ENCODE peak calls at places on chromosomes 2 and 18, in seven cellular contexts. One of them, this sample, is unnamed.

GRCh38 chr2:157837851-157838441 is 38.2 kb downstream of the ACVR1 start:
- DNase-seq in amygdala: peak; percentile 18
- DNase-seq in uterus: no peak
- DNase-seq in A172: no peak
- DNase-seq in breast epithelium: no peak
- DNase-seq in GM03348: peak; percentile 43
- DNase-seq in WTC11: no peak
- DNase-seq in this sample: peak; percentile 97

GRCh38 chr18:41227993-41228392 is 727.0 kb upstream of the PIK3C3 start:
- DNase-seq in amygdala: no peak
- DNase-seq in breast epithelium: no peak
- DNase-seq in uterus: no peak
- DNase-seq in A172: no peak
- DNase-seq in WTC11: no peak
- DNase-seq in GM03348: no peak
- DNase-seq in this sample: no peak

GRCh38 chr18:77119101-77119850 is 13.3 kb downstream of the MBP start:
- DNase-seq in uterus: peak; percentile 14
- DNase-seq in A172: no peak
- DNase-seq in WTC11: no peak
- DNase-seq in breast epithelium: no peak
- DNase-seq in amygdala: no peak
- DNase-seq in GM03348: no peak
- DNase-seq in this sample: no peak

GRCh38 chr18:31205273-31205672 is 42.6 kb upstream of the DSC1 start:
- DNase-seq in uterus: no peak
- DNase-seq in breast epithelium: no peak
- DNase-seq in GM03348: no peak
- DNase-seq in A172: no peak
- DNase-seq in amygdala: no peak
- DNase-seq in WTC11: no peak
- DNase-seq in this sample: no peak

GRCh38 chr2:148362144-148362796 is 282.3 kb upstream of the EPC2 start:
- DNase-seq in WTC11: peak; percentile 33
- DNase-seq in GM03348: no peak
- DNase-seq in A172: no peak
- DNase-seq in breast epithelium: no peak
- DNase-seq in uterus: no peak
- DNase-seq in amygdala: no peak
- DNase-seq in this sample: no peak

GRCh38 chr2:595831-596592 is 81.2 kb downstream of the TMEM18 start:
- DNase-seq in breast epithelium: no peak
- DNase-seq in WTC11: no peak
- DNase-seq in amygdala: no peak
- DNase-seq in uterus: no peak
- DNase-seq in GM03348: no peak
- DNase-seq in A172: no peak
- DNase-seq in this sample: no peak

GRCh38 chr2:159290289-159290907 is 3.9 kb upstream of the WDSUB1 start:
- DNase-seq in uterus: no peak
- DNase-seq in A172: peak; percentile 16
- DNase-seq in breast epithelium: no peak
- DNase-seq in GM03348: peak; percentile 82
- DNase-seq in WTC11: no peak
- DNase-seq in amygdala: no peak
- DNase-seq in this sample: peak; percentile 70

GRCh38 chr18:12246849-12247808 is 7.0 kb upstream of the CIDEA start:
- DNase-seq in uterus: no peak
- DNase-seq in A172: no peak
- DNase-seq in WTC11: peak; percentile 78
- DNase-seq in amygdala: no peak
- DNase-seq in GM03348: no peak
- DNase-seq in breast epithelium: no peak
- DNase-seq in this sample: no peak

GRCh38 chr2:157307021-157307420 is 18.6 kb downstream of the ERMN start:
- DNase-seq in A172: peak; percentile 6
- DNase-seq in WTC11: no peak
- DNase-seq in uterus: no peak
- DNase-seq in GM03348: peak; percentile 30
- DNase-seq in amygdala: no peak
- DNase-seq in breast epithelium: no peak
- DNase-seq in this sample: no peak

GRCh38 chr2:86072271-86072858 is 33.3 kb downstream of the POLR1A start:
- DNase-seq in amygdala: peak; percentile 37
- DNase-seq in GM03348: peak; percentile 33
- DNase-seq in breast epithelium: peak; percentile 80
- DNase-seq in WTC11: no peak
- DNase-seq in uterus: peak; percentile 51
- DNase-seq in A172: peak; percentile 20
- DNase-seq in this sample: peak; percentile 54

GRCh38 chr2:239227661-239228371 is 173.0 kb downstream of the HDAC4 start:
- DNase-seq in WTC11: no peak
- DNase-seq in amygdala: no peak
- DNase-seq in GM03348: peak; percentile 56
- DNase-seq in breast epithelium: no peak
- DNase-seq in uterus: no peak
- DNase-seq in A172: peak; percentile 24
- DNase-seq in this sample: peak; percentile 98

GRCh38 chr18:75070625-75071483 is 138.1 kb downstream of the PTGR3 start:
- DNase-seq in uterus: no peak
- DNase-seq in breast epithelium: peak; percentile 30
- DNase-seq in amygdala: no peak
- DNase-seq in WTC11: no peak
- DNase-seq in GM03348: peak; percentile 70
- DNase-seq in A172: peak; percentile 76
- DNase-seq in this sample: peak; percentile 56

GRCh38 chr2:120825370-120826259 is 89.9 kb downstream of the GLI2 start:
- DNase-seq in WTC11: no peak
- DNase-seq in GM03348: peak; percentile 81
- DNase-seq in amygdala: peak; percentile 83
- DNase-seq in A172: peak; percentile 57
- DNase-seq in breast epithelium: no peak
- DNase-seq in uterus: no peak
- DNase-seq in this sample: peak; percentile 88

This sample was measured in myocyte.